ENCODE peak calls at places on chromosomes 13 and 19, in eight cellular contexts. H is NCI-H2029 treated with DMSO at 0.1 percent for 48 hours; Z is HCT116; E is stimulated activated CD8-positive, alpha-beta memory T cell treated with anti-CD3 and anti-CD28 coated beads, Interleukin-4, amount 100 ng/mL, for 24 hours; U is T-helper 1 cell; Y is T-helper 9 cell; I is Right ventricle myocardium superior; J is A549. C is an unnamed sample.

GRCh38 chr13:45454204-45454603 is 10.5 kb upstream of the COG3 start:
- DNase-seq in I (no peak), J (no peak), H (no peak), Y (no peak), U (no peak), Z (no peak), E (no peak), C (no peak)

GRCh38 chr19:32873560-32873959 is 4.0 kb upstream of the SLC7A9 start:
- DNase-seq in I (no peak), H (no peak), Y (no peak), Z (no peak), E (no peak), U (no peak), J (no peak), C (no peak)

GRCh38 chr19:47729468-47729798 is 15.9 kb upstream of the NOP53 start:
- DNase-seq in Z (peak; percentile 79), H (no peak), U (no peak), I (peak; percentile 70), J (peak; percentile 98), Y (no peak), E (no peak), C (peak; percentile 92)

GRCh38 chr19:57665261-57665806 is 3.4 kb upstream of the ZSCAN4 start:
- DNase-seq in Z (no peak), U (no peak), H (no peak), J (no peak), E (no peak), Y (no peak), I (no peak), C (no peak)

GRCh38 chr19:31347356-31347755 is 1.9 kb downstream of the TSHZ3 start:
- DNase-seq in Y (no peak), H (no peak), J (no peak), U (no peak), E (no peak), I (no peak), Z (no peak), C (no peak)

GRCh38 chr19:6066661-6067646 is 43.3 kb downstream of the RFX2 start:
- DNase-seq in U (no peak), E (no peak), Z (no peak), J (peak; percentile 96), I (peak; percentile 97), H (peak; percentile 98), Y (peak; percentile 49), C (peak; percentile 85)

GRCh38 chr19:15331419-15332310 is 674 bp downstream of the BRD4 start:
- DNase-seq in Z (no peak), U (peak; percentile 61), H (no peak), E (peak; percentile 47), J (peak; percentile 60), Y (peak; percentile 48), I (peak; percentile 71), C (peak; percentile 54)

GRCh38 chr19:17234911-17235617 is 9.0 kb downstream of the OCEL1 start:
- DNase-seq in H (no peak), I (peak; percentile 73), J (peak; percentile 67), Z (no peak), E (peak; percentile 54), Y (peak; percentile 39), U (peak; percentile 67), C (peak; percentile 53)

GRCh38 chr13:66214467-66214866 is 1015.7 kb downstream of the PCDH9 start:
- DNase-seq in Z (no peak), J (no peak), U (no peak), Y (no peak), I (no peak), H (no peak), E (no peak), C (no peak)

GRCh38 chr13:109312399-109312798 is 474.0 kb downstream of the IRS2 start:
- DNase-seq in Z (no peak), E (no peak), I (no peak), U (no peak), J (no peak), Y (no peak), H (no peak), C (no peak)

GRCh38 chr19:3145909-3146676 is 10.3 kb downstream of the GNA15 start:
- DNase-seq in Z (no peak), H (no peak), U (no peak), I (peak; percentile 60), J (no peak), E (no peak), Y (no peak), C (no peak)

GRCh38 chr13:95201814-95202521 is 99.3 kb downstream of the ABCC4 start:
- DNase-seq in Z (no peak), J (no peak), H (no peak), Y (no peak), U (no peak), E (no peak), I (no peak), C (no peak)

GRCh38 chr13:113162783-113163685 is 4.6 kb downstream of the PROZ start:
- DNase-seq in Z (no peak), H (no peak), E (no peak), Y (no peak), I (no peak), U (no peak), J (no peak), C (no peak)

GRCh38 chr19:16657384-16657783 is 2.6 kb downstream of the SMIM7 start:
- DNase-seq in I (no peak), E (no peak), J (no peak), U (no peak), Z (no peak), Y (no peak), H (no peak), C (no peak)

GRCh38 chr13:111263566-111263965 is 56.9 kb upstream of the TEX29 start:
- DNase-seq in I (no peak), Y (no peak), Z (no peak), H (no peak), U (no peak), J (no peak), E (no peak), C (no peak)

GRCh38 chr19:40270362-40271089 is 14.6 kb downstream of the AKT2 start:
- DNase-seq in H (no peak), I (peak; percentile 27), E (no peak), U (no peak), J (no peak), Y (no peak), Z (no peak), C (no peak)